ENCODE peak calls at places on chromosome 6, in eight cellular contexts. S is GM23338; F is AG20443; B is BJ; Q is naive thymus-derived CD8-positive, alpha-beta T cell; D is NCI-H524; Y is SW480; E is pancreas. L is an unnamed sample.

GRCh38 chr6:98880486-98880885 is 46.1 kb downstream of the POU3F2 start:
- DNase-seq in E (no peak), Y (no peak), S (no peak), B (no peak), Q (no peak), F (no peak), D (no peak), L (no peak)

GRCh38 chr6:154595538-154595937 is 85.1 kb upstream of the CNKSR3 start:
- DNase-seq in S (no peak), F (no peak), Q (no peak), B (no peak), E (no peak), Y (no peak), D (no peak), L (no peak)

GRCh38 chr6:31020057-31020456 is 9.8 kb downstream of the MUC22 start:
- DNase-seq in B (no peak), Y (no peak), D (no peak), S (no peak), Q (no peak), E (no peak), F (no peak), L (no peak)

GRCh38 chr6:134123666-134124208 is 71.3 kb upstream of the SLC2A12 start:
- DNase-seq in S (peak; percentile 88), D (peak; percentile 83), F (no peak), Y (peak; percentile 65), B (peak; percentile 30), E (no peak), Q (peak; percentile 17), L (peak; percentile 61)

GRCh38 chr6:73585566-73586415 is 65.0 kb upstream of the EEF1A1 start:
- DNase-seq in S (peak; percentile 70), D (no peak), E (peak; percentile 38), Y (peak; percentile 72), Q (peak; percentile 49), B (peak; percentile 47), F (peak; percentile 60), L (peak; percentile 66)

GRCh38 chr6:26103141-26103769 is 16.0 kb downstream of the HFE start:
- DNase-seq in B (no peak), E (no peak), Q (no peak), D (peak; percentile 81), Y (peak; percentile 33), S (no peak), F (peak; percentile 30), L (no peak)

GRCh38 chr6:28776269-28777146 is 147.3 kb downstream of the TRIM27 start:
- DNase-seq in Q (no peak), S (peak; percentile 95), B (no peak), F (no peak), E (no peak), D (no peak), Y (no peak), L (no peak)

GRCh38 chr6:138987299-138987642 is 782 bp downstream of the REPS1 start:
- DNase-seq in F (no peak), Y (no peak), B (no peak), S (peak; percentile 55), Q (no peak), D (no peak), E (peak; percentile 20), L (no peak)

GRCh38 chr6:154602296-154602695 is 91.8 kb upstream of the CNKSR3 start:
- DNase-seq in F (no peak), D (no peak), Y (no peak), E (no peak), Q (no peak), B (no peak), S (no peak), L (no peak)

GRCh38 chr6:100565439-100566104 is 100.9 kb upstream of the SIM1 start:
- DNase-seq in D (no peak), B (no peak), Q (no peak), F (no peak), E (no peak), Y (no peak), S (no peak), L (no peak)

GRCh38 chr6:2958331-2958711 is 13.0 kb downstream of the SERPINB6 start:
- DNase-seq in Q (no peak), D (no peak), S (no peak), F (no peak), B (no peak), E (no peak), Y (no peak), L (no peak)

GRCh38 chr6:79167931-79168694 is 66.4 kb downstream of the HMGN3 start:
- DNase-seq in D (no peak), B (no peak), Q (no peak), E (no peak), F (no peak), Y (no peak), S (no peak), L (no peak)

GRCh38 chr6:75199856-75200255 is 6.0 kb downstream of the COL12A1 start:
- DNase-seq in B (no peak), Q (no peak), Y (no peak), D (no peak), F (no peak), E (no peak), S (no peak), L (no peak)

GRCh38 chr6:137043710-137044365 is 927 bp downstream of the IL20RA start:
- DNase-seq in Q (no peak), E (no peak), F (peak; percentile 74), Y (no peak), D (peak; percentile 8), B (no peak), S (peak; percentile 66), L (peak; percentile 22)

GRCh38 chr6:169921853-169922779 is 170.7 kb downstream of the ERMARD start:
- DNase-seq in S (no peak), F (no peak), Y (no peak), B (no peak), Q (peak; percentile 6), E (no peak), D (no peak), L (no peak)

GRCh38 chr6:89024456-89024855 is 56.1 kb upstream of the PNRC1 start:
- DNase-seq in B (no peak), Y (no peak), E (no peak), F (no peak), S (no peak), D (no peak), Q (no peak), L (no peak)

GRCh38 chr6:17968081-17968518 is 19.3 kb downstream of the KIF13A start:
- DNase-seq in F (no peak), S (no peak), D (no peak), E (no peak), B (no peak), Q (no peak), Y (no peak), L (no peak)

GRCh38 chr6:69816569-69816968 is 19.8 kb upstream of the LMBRD1 start:
- DNase-seq in Q (no peak), E (no peak), F (no peak), B (no peak), D (no peak), S (peak; percentile 53), Y (no peak), L (no peak)

GRCh38 chr6:36025260-36025931 is 955 bp upstream of the SLC26A8 start:
- DNase-seq in F (peak; percentile 34), D (no peak), Y (no peak), E (no peak), B (no peak), S (no peak), Q (no peak), L (no peak)

GRCh38 chr6:28207244-28208179 is 17.6 kb upstream of the ZSCAN9 start:
- DNase-seq in S (peak; percentile 85), F (peak; percentile 53), Q (no peak), Y (peak; percentile 47), D (no peak), B (no peak), E (no peak), L (no peak)

GRCh38 chr6:15977050-15977449 is 151.8 kb upstream of the MYLIP start:
- DNase-seq in E (no peak), F (no peak), S (no peak), B (no peak), D (no peak), Y (no peak), Q (no peak), L (no peak)

GRCh38 chr6:79687759-79688158 is 56.6 kb downstream of the SH3BGRL2 start:
- DNase-seq in S (no peak), F (no peak), Y (no peak), E (no peak), D (no peak), Q (no peak), B (no peak), L (no peak)

GRCh38 chr6:11604836-11605506 is 67.4 kb downstream of the TMEM170B start:
- DNase-seq in F (no peak), Q (no peak), E (no peak), D (no peak), B (no peak), Y (no peak), S (no peak), L (no peak)

GRCh38 chr6:152973916-152974315 is 8.9 kb downstream of the FBXO5 start:
- DNase-seq in Q (no peak), B (no peak), Y (no peak), E (no peak), D (no peak), S (no peak), F (no peak), L (no peak)

GRCh38 chr6:48904809-48905208 is 558.2 kb downstream of the MMUT start:
- DNase-seq in B (no peak), Q (no peak), S (no peak), D (no peak), F (no peak), Y (no peak), E (no peak), L (no peak)

GRCh38 chr6:155093430-155093829 is 98.3 kb downstream of the TIAM2 start:
- DNase-seq in D (peak; percentile 49), Y (no peak), Q (no peak), E (no peak), S (peak; percentile 37), F (no peak), B (no peak), L (no peak)

GRCh38 chr6:19554356-19555225 is 282.6 kb upstream of the ID4 start:
- DNase-seq in D (peak; percentile 97), E (peak; percentile 46), F (peak; percentile 24), B (no peak), Y (no peak), S (no peak), Q (no peak), L (peak; percentile 99)

GRCh38 chr6:170505306-170505705 is 47.8 kb downstream of the PSMB1 start:
- DNase-seq in B (no peak), D (peak; percentile 24), Q (no peak), E (no peak), F (no peak), S (no peak), Y (no peak), L (no peak)

GRCh38 chr6:10655508-10656055 is 38.8 kb downstream of the C6orf52 start:
- DNase-seq in E (no peak), B (no peak), Q (peak; percentile 2), Y (no peak), D (no peak), S (no peak), F (no peak), L (no peak)

L was measured in DMS 273 treated with DMSO at 0.1 percent for 48 hours.